ENCODE peak calls at places on chromosome 6, in nine cellular contexts. C, E, L, V, I, F, Z, S and T are unnamed samples.

GRCh38 chr6:137233561-137234504 is 14.6 kb upstream of the IFNGR1 start:
- DNase-seq in F (peak; percentile 73), Z (peak; percentile 58), V (no peak), S (no peak), E (no peak), L (peak; percentile 99), I (peak; percentile 58), C (no peak), T (peak; percentile 12)

GRCh38 chr6:116561377-116562018 is 7.9 kb downstream of the CALHM4 start:
- DNase-seq in L (peak; percentile 62), C (peak; percentile 70), S (peak; percentile 69), I (peak; percentile 70), Z (peak; percentile 87), E (peak; percentile 76), V (peak; percentile 66), F (peak; percentile 71), T (peak; percentile 70)

GRCh38 chr6:132607544-132608233 is 16.4 kb downstream of the TAAR2 start:
- DNase-seq in Z (no peak), V (no peak), S (no peak), E (no peak), I (no peak), L (no peak), C (no peak), F (no peak), T (no peak)

GRCh38 chr6:96836579-96837137 is 619 bp downstream of the GPR63 start:
- DNase-seq in Z (no peak), E (no peak), F (no peak), I (no peak), L (no peak), S (no peak), C (peak; percentile 76), V (no peak), T (peak; percentile 13)

GRCh38 chr6:137218473-137218916 is 690 bp downstream of the IFNGR1 start:
- DNase-seq in Z (peak; percentile 51), V (no peak), S (no peak), L (peak; percentile 96), I (peak; percentile 36), F (peak; percentile 51), E (peak; percentile 52), C (peak; percentile 35), T (peak; percentile 15)

GRCh38 chr6:4008324-4009047 is 70.5 kb downstream of the FAM217A start:
- DNase-seq in F (no peak), I (peak; percentile 86), E (no peak), L (peak; percentile 75), S (no peak), C (peak; percentile 49), V (no peak), Z (no peak), T (peak; percentile 60)

GRCh38 chr6:90654166-90654565 is 67.3 kb upstream of the MAP3K7 start:
- DNase-seq in L (no peak), Z (no peak), I (no peak), S (no peak), F (no peak), C (no peak), V (no peak), E (no peak), T (no peak)

GRCh38 chr6:88761237-88762031 is 202.0 kb downstream of the RNGTT start:
- DNase-seq in C (no peak), F (no peak), E (no peak), S (no peak), Z (no peak), V (no peak), L (no peak), I (no peak), T (no peak)

GRCh38 chr6:112235956-112236355 is 18.4 kb downstream of the LAMA4 start:
- DNase-seq in E (no peak), F (no peak), I (no peak), V (no peak), Z (no peak), L (no peak), S (no peak), C (no peak), T (no peak)

DNA sequence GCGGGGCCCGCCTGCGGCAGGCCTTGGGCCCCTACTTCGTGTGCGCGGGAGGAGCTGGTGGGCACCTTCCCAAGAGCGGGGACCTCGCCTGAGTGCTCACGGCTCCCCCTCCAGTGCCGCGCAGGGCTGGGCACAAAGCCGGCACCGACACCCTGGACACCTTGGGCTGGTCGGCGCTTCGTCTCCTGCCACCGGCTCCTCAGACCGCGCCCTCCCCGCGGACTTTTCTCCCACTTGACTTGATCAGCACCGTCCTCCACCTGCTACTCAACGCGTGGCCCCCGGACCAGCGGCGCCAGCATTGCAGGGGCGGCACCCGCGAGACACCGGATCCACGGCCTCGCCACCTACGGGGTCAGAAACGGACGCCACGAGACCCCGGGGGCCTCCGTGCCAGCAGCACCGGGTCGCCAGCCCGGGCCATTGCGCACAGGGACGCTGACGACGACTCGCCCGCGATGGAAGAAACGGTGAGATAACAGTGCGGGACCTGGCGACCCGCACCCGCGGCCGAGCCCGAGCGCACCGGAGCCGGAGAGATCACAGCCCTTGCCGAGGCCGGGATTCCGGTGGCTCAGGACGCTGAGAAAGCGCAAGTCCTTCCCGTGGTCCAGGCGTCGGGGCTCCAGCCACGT is 154.2 kb downstream of the DLL1 start:
- DNase-seq in I (no peak), L (no peak), V (peak; percentile 38), Z (peak; percentile 18), E (peak; percentile 9), S (no peak), C (no peak), F (no peak), T (no peak)
- H3K4me3 ChIP-seq in I (no peak overlapping the region), L (no peak overlapping the region), V (no peak overlapping the region), Z (no peak overlapping the region), E (no peak overlapping the region), S (peak overlapping the region; percentile 49), C (no peak overlapping the region), F (no peak overlapping the region), T (no peak overlapping the region)

GRCh38 chr6:169963581-169964297 is 212.3 kb downstream of the ERMARD start:
- DNase-seq in I (no peak), Z (no peak), S (no peak), L (no peak), F (no peak), C (peak; percentile 6), E (no peak), V (no peak), T (no peak)

GRCh38 chr6:169960531-169960890 is 209.1 kb downstream of the ERMARD start:
- DNase-seq in C (peak; percentile 33), E (no peak), L (no peak), S (no peak), Z (peak; percentile 11), I (no peak), V (no peak), F (no peak), T (no peak)

GRCh38 chr6:169962604-169963469 is 211.4 kb downstream of the ERMARD start:
- DNase-seq in L (no peak), C (peak; percentile 16), S (no peak), Z (peak; percentile 14), V (peak; percentile 36), E (no peak), I (no peak), F (no peak), T (no peak)

GRCh38 chr6:169960891-169961611 is 209.6 kb downstream of the ERMARD start:
- DNase-seq in C (peak; percentile 24), V (no peak), F (no peak), I (no peak), L (no peak), Z (peak; percentile 16), S (no peak), E (no peak), T (no peak)

DNA sequence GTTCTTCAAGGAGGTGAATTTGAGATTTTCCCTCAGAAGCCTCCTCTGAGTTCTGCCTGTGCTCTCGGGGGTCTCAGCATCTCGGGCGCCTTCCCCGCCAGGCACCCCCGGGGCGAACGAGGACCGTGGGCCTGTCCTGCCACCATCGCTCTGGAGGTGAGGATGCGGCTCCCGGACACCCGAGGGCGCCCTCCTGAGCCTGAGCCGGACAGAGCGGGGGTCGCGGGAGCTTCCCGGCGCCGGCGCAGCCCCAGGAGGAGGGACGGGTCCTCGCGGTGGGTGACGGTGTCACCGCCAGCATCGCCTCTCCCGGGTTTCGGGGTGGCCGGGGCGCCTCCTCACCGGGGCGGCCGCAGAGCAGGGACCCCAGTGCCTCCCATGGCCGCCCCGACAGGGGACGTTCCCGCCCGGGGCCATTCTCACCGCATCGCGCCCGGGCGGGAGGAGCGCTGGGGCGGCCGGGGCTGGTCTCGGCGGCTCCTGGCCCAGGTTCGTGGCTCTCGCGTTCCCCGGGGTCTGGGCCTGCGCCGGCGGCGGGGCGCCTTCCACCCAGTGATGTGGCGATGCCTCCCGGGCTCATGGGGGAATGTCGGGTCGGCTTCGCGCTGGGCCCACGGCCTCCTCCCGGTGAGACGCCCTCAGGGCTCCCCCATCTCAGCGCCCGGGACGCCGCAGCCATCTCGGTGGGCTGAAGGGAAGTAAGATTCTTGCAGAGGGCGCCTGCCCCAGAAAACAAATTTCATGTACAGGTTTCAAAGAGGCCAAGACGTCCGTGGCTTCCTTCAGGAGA is 210.5 kb downstream of the ERMARD start:
- DNase-seq in E (no peak), S (peak; percentile 37), C (peak; percentile 32), L (no peak), F (peak; percentile 40), Z (peak; percentile 17), I (no peak), V (peak; percentile 44), T (no peak)
- TF ChIP-seq CTCF in E (peak; percentile 32), S (peak; percentile 74), C (no peak), L (no peak), F (peak; percentile 73), Z (no peak), I (peak; percentile 28), V (peak; percentile 20), T (no peak)

GRCh38 chr6:134402372-134402984 is 84.6 kb upstream of the SGK1 start:
- DNase-seq in F (no peak), C (no peak), S (no peak), V (no peak), L (no peak), Z (no peak), I (no peak), E (no peak), T (no peak)

GRCh38 chr6:134410531-134410930 is 92.6 kb upstream of the SGK1 start:
- DNase-seq in F (no peak), E (no peak), L (no peak), Z (no peak), V (no peak), I (no peak), C (no peak), S (no peak), T (no peak)

GRCh38 chr6:134400941-134401340 is 83.0 kb upstream of the SGK1 start:
- DNase-seq in L (peak; percentile 92), I (no peak), E (no peak), V (no peak), C (no peak), Z (no peak), F (no peak), S (no peak), T (peak; percentile 71)

GRCh38 chr6:134405386-134406087 is 87.6 kb upstream of the SGK1 start:
- DNase-seq in C (no peak), E (no peak), S (no peak), V (no peak), I (no peak), F (no peak), Z (no peak), L (no peak), T (no peak)
- H3K27ac ChIP-seq in C (no peak overlapping the region), E (no peak overlapping the region), S (no peak overlapping the region), V (no peak overlapping the region), I (no peak overlapping the region), F (no peak overlapping the region), Z (no peak overlapping the region), L (no peak overlapping the region), T (no peak overlapping the region)

DNA sequence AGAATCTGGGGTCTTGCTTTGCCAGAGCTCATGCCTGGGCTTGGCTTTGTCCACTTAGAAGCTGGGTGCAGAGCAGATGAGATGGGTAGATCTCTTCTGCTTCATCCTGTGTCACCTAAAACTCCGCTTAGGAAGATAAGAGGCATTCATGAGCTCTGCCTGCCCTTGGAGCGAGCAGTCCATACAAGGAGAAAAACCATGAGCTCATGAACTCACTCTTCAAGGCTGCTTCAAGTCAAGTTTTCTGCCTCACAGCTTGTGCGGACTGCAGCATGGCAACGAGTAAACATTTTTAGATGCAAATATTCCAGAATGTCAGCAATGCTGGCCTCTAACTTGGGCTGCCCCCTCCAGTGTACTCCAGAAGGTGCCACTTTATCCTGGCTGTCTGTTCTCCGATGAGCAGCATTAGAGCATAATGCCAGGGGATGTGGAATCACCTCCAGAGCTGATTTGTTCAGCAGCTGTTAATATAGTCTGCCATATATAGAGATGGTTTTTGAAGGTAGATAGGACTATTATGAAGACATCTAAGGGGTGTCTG is 10.7 kb upstream of the UQCC2 start:
- DNase-seq in S (no peak), L (no peak), V (no peak), Z (no peak), E (no peak), I (no peak), F (no peak), C (no peak), T (no peak)
- H3K4me3 ChIP-seq in S (no peak overlapping the region), L (no peak overlapping the region), V (no peak overlapping the region), Z (no peak overlapping the region), E (no peak overlapping the region), I (no peak overlapping the region), F (no peak overlapping the region), C (no peak overlapping the region), T (no peak overlapping the region)